ENCODE peak calls at places on chromosome 13, in four cellular contexts. O, X, M and D are unnamed samples.

GRCh38 chr13:77184455-77184854 is 142.4 kb downstream of the MYCBP2 start:
- DNase-seq in M (no peak), X (no peak), O (no peak), D (no peak)

GRCh38 chr13:20354722-20355121 is 122.6 kb upstream of the GJB6 start:
- DNase-seq in X (no peak), M (no peak), O (no peak), D (no peak)

GRCh38 chr13:50631041-50631440 is 212.5 kb downstream of the DLEU7 start:
- DNase-seq in X (no peak), O (no peak), M (no peak), D (no peak)

GRCh38 chr13:92677571-92677970 is 549.0 kb upstream of the GPC6 start:
- DNase-seq in M (peak; percentile 33), O (no peak), X (no peak), D (no peak)

GRCh38 chr13:21010621-21011020 is 50.8 kb downstream of the LATS2 start:
- DNase-seq in M (no peak), X (peak; percentile 24), O (peak; percentile 49), D (no peak)

GRCh38 chr13:51315658-51316057 is 23.8 kb upstream of the SERPINE3 start:
- DNase-seq in O (no peak), M (peak; percentile 20), X (peak; percentile 46), D (no peak)

GRCh38 chr13:112670118-112670517 is 19.7 kb upstream of the ATP11A start:
- DNase-seq in M (no peak), X (no peak), O (no peak), D (no peak)

GRCh38 chr13:26538363-26539317 is 18.8 kb upstream of the WASF3 start:
- DNase-seq in X (no peak), O (no peak), M (no peak), D (no peak)

GRCh38 chr13:43764349-43764748 is 22.4 kb downstream of the ENOX1 start:
- DNase-seq in M (no peak), X (no peak), O (no peak), D (no peak)

GRCh38 chr13:109074436-109074835 is 445.0 kb downstream of the MYO16 start:
- DNase-seq in X (no peak), M (no peak), O (no peak), D (no peak)

GRCh38 chr13:43698743-43699142 is 88.0 kb downstream of the ENOX1 start:
- DNase-seq in O (peak; percentile 88), M (no peak), X (peak; percentile 35), D (no peak)

GRCh38 chr13:79749985-79750551 is 269.1 kb downstream of the NDFIP2 start:
- DNase-seq in O (peak; percentile 92), X (peak; percentile 98), M (peak; percentile 54), D (peak; percentile 60)

GRCh38 chr13:20652946-20653345 is 50.6 kb upstream of the IL17D start:
- DNase-seq in M (no peak), O (no peak), X (no peak), D (no peak)

GRCh38 chr13:28548872-28549271 is 53.9 kb upstream of the FLT1 start:
- DNase-seq in O (no peak), X (no peak), M (peak; percentile 31), D (no peak)
- H3K27me3 ChIP-seq in O (peaks cover 8% of the 10 kb centered on the region), X (no peaks in the 10 kb centered on the region), M (no peaks in the 10 kb centered on the region), D (no peaks in the 10 kb centered on the region)

DNA sequence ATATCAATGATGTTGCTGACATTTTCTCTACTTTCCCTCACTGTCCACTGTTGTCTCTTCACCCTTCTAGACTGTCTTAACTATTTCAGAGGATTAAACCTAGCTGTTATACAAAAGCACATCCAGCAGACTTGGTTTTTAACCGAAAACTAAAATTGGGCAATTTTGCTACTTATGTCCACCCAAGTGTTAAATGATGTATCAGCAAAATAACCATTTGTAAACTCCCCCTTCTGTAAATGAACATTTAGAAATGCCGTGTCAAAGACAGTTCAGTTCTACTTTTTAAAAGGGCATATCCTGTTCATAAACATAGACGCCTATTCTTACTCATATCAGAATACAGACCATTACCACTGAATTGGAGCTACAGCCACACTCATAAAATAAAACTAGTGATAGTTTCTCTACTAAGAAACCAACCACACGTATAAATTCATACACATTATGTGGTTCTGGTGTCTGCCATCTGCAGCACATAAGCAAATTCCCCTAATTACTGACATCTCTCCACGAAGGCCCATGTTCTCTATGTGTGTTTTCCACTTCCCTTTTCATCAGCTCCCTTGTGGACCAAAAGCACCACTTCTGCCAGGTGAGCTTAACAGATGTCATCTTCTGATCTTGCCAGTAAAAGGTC is 1091.8 kb downstream of the PCDH9 start:
- DNase-seq in O (no peak), X (no peak), M (no peak), D (no peak)
- H3K9ac ChIP-seq in O (no peak overlapping the region), X (no peak overlapping the region), M (no peak overlapping the region), D (no peak overlapping the region)

DNA sequence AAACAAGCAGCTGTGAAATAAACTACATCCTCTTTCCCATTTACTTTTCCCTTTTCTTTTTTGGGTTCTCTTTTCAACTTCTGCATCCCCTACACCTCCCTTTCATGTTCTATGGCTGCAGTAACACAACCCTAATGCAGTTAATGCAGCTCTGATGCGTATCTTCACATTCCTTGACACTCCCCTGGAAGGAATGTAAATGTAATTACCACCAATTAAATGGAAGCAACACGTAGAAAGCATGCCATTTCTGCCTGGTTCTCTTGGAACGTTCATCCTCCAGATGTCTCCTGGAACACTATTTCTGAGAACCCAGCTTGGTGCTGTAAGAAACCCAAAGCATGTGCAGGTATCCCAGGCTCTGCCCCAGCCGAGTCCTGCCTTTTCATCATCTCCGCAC is 166.8 kb upstream of the FREM2 start:
- DNase-seq in X (no peak), M (no peak), O (no peak), D (no peak)
- H3K27me3 ChIP-seq in X (no peaks in the 10 kb centered on the region), M (no peaks in the 10 kb centered on the region), O (peaks cover 9% of the 10 kb centered on the region), D (no peaks in the 10 kb centered on the region)

DNA sequence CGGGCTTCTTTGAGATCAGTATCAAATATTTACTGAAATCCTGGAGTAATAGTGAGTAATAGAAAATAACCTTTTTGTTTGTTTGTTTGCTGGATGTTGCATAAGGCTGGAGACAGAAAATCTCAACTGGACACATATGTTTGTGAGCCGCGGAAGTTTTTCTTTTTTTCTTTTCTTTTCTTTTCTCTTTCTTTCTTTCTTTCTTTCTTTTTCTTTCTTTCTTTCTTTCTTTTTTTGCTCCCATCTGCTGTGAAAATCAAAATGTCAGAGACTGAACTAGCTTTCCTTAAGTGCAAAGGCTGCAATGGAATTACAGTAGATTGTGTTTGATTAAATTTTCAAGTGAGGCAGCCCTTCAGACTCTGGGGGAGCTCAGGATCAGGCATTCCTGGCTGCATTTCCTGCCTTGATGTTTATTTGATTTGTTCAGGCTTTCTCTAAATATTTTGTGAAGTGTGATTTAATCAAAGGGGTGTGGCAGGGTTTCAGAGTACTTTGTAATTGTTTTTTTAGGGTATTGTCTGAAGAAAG is 306 bp downstream of the FRY start:
- DNase-seq in O (no peak), X (no peak), M (no peak), D (no peak)
- H3K9ac ChIP-seq in O (peak overlapping the region; percentile 78), X (peak overlapping the region; percentile 66), M (no peak overlapping the region), D (peak overlapping the region; percentile 66)